ENCODE peak calls at places on chromosomes 11 and 22, in four cellular contexts. I is aorta; A is CD4-positive, CD25-positive, alpha-beta regulatory T cell; W is fibroblast of lung. P is an unnamed sample. For H3K4me1, the result is how much of the 10 kb centered on the place peaks cover.

GRCh38 chr22:50169181-50169759 is 1.3 kb upstream of the PANX2 start:
- DNase-seq in I (peak), A (no peak), W (no peak), P (no peak)

GRCh38 chr11:20156280-20156875 is 3.9 kb downstream of the DBX1 start:
- DNase-seq in I (peak), A (peak), W (no peak), P (no peak)

GRCh38 chr11:128892866-128893565 is 1.9 kb downstream of the KCNJ5 start:
- DNase-seq in I (no peak), A (no peak), W (no peak), P (no peak)

GRCh38 chr22:37178350-37179125 is 9.5 kb downstream of the C1QTNF6 start:
- DNase-seq in I (peak), A (no peak), W (peak), P (no peak)

GRCh38 chr11:15742626-15743243 is 613.6 kb downstream of the SOX6 start:
- DNase-seq in I (no peak), A (no peak), W (no peak), P (peak)

GRCh38 chr22:38657248-38657909 is 941 bp downstream of the CBY1 start:
- DNase-seq in I (no peak), A (peak), W (peak), P (peak)

GRCh38 chr11:96194571-96194970 is 148.4 kb downstream of the MAML2 start:
- DNase-seq in I (no peak), A (no peak), W (no peak), P (peak)

GRCh38 chr22:23118647-23119491 is 22.9 kb downstream of the RSPH14 start:
- DNase-seq in I (no peak), A (no peak), W (no peak), P (no peak)

GRCh38 chr11:2528301-2529050 is 83.7 kb downstream of the KCNQ1 start:
- DNase-seq in I (peak), A (no peak), W (no peak), P (no peak)

GRCh38 chr11:80451105-80451504 is 1010.3 kb upstream of the TENM4 start:
- DNase-seq in I (no peak), A (no peak), W (no peak), P (no peak)

GRCh38 chr11:34481307-34481706 is 32.3 kb downstream of the ELF5 start:
- DNase-seq in I (no peak), A (no peak), W (no peak), P (no peak)

GRCh38 chr11:134001596-134001995 is 44.8 kb upstream of the IGSF9B start:
- DNase-seq in I (no peak), A (no peak), W (no peak), P (no peak)

GRCh38 chr11:131923309-131923708 is 552.9 kb downstream of the NTM start:
- DNase-seq in I (no peak), A (no peak), W (no peak), P (no peak)

GRCh38 chr11:33475999-33476398 is 218.8 kb downstream of the HIPK3 start:
- DNase-seq in I (no peak), A (no peak), W (peak), P (peak)

GRCh38 chr11:90756617-90757016 is 533.8 kb upstream of the CHORDC1 start:
- DNase-seq in I (no peak), A (no peak), W (no peak), P (no peak)

GRCh38 chr22:47200273-47201051 is 438.0 kb downstream of the TBC1D22A start:
- DNase-seq in I (no peak), A (no peak), W (peak), P (no peak)

GRCh38 chr11:41498726-41499125 is 39.3 kb upstream of the LRRC4C start:
- DNase-seq in I (no peak), A (no peak), W (no peak), P (no peak)

GRCh38 chr11:14541180-14541579 is 21.0 kb upstream of the PSMA1 start:
- DNase-seq in I (no peak), A (no peak), W (peak), P (peak)

GRCh38 chr11:67157691-67158090 is 38.6 kb downstream of the KDM2A start:
- DNase-seq in I (no peak), A (no peak), W (no peak), P (no peak)

GRCh38 chr11:19905280-19905853 is 192.7 kb downstream of the NAV2 start:
- DNase-seq in I (no peak), A (no peak), W (peak), P (peak)

GRCh38 chr22:37077802-37078448 is 26.4 kb downstream of the KCTD17 start:
- DNase-seq in I (peak), A (peak), W (peak), P (peak)

GRCh38 chr22:31537019-31537535 is 40.7 kb downstream of the SFI1 start:
- DNase-seq in I (no peak), A (peak), W (no peak), P (no peak)

GRCh38 chr11:102144357-102145342 is 34.4 kb downstream of the YAP1 start:
- DNase-seq in I (no peak), A (no peak), W (peak), P (peak)

GRCh38 chr22:35630891-35631290 is 13.8 kb upstream of the MB start:
- DNase-seq in I (no peak), A (no peak), W (no peak), P (no peak)

GRCh38 chr22:19287076-19287724 is 4.3 kb downstream of the CLTCL1 start:
- DNase-seq in I (no peak), A (no peak), W (peak), P (no peak)

GRCh38 chr22:34105461-34106062 is 185.3 kb upstream of the LARGE1 start:
- DNase-seq in I (peak), A (peak), W (no peak), P (peak)

GRCh38 chr22:29816980-29817379 is 21.1 kb downstream of the ASCC2 start:
- DNase-seq in I (no peak), A (no peak), W (no peak), P (no peak)

GRCh38 chr22:39646614-39647210 is 76.2 kb downstream of the CACNA1I start:
- DNase-seq in I (no peak), A (no peak), W (no peak), P (no peak)

GRCh38 chr11:34631737-34632104 is 10.8 kb downstream of the EHF start:
- DNase-seq in I (no peak), A (no peak), W (no peak), P (no peak)

GRCh38 chr11:114075891-114076441 is 16.5 kb downstream of the ZBTB16 start:
- DNase-seq in I (peak), A (peak), W (peak), P (peak)

GRCh38 chr11:662689-663274 is 25.7 kb downstream of the DRD4 start:
- DNase-seq in I (peak), A (peak), W (peak), P (peak)

GRCh38 chr11:67652965-67653845 is 2.7 kb upstream of the ACY3 start:
- DNase-seq in I (no peak), A (no peak), W (no peak), P (no peak)

GRCh38 chr22:44363214-44363979 is 50.6 kb upstream of the SHISAL1 start:
- DNase-seq in I (peak), A (no peak), W (peak), P (no peak)
- H3K4me1 ChIP-seq in I (under half), A (under half), W (under half), P (under half)

GRCh38 chr11:122045181-122045586 is 70.8 kb downstream of the BLID start:
- DNase-seq in I (no peak), A (no peak), W (peak), P (no peak)

GRCh38 chr11:122046438-122046837 is 69.6 kb downstream of the BLID start:
- DNase-seq in I (peak), A (no peak), W (no peak), P (no peak)

GRCh38 chr11:122042981-122043380 is 73.0 kb downstream of the BLID start:
- DNase-seq in I (no peak), A (no peak), W (no peak), P (no peak)

GRCh38 chr11:122046846-122047245 is 69.2 kb downstream of the BLID start:
- DNase-seq in I (no peak), A (no peak), W (peak), P (no peak)

DNA sequence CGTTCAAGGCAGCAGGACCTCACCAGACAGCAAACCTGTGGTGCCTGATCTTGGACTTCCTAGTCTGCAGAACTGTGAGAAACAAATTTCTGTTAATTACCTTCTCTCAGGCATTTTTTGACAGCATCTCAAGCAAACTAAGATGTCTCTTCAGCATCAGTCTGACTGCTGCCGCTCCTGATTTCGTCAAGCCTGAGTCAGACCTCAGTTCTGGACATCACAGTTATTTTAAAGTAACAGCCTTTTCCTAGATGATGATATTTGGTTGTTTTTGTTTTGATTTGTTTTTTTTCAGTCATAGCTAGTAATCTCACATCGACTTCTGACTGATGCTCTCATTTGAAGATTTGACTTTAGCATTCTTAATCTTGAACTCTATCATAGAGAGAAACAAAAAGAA is 71.9 kb downstream of the BLID start:
- DNase-seq in I (no peak), A (no peak), W (no peak), P (no peak)
- H3K4me1 ChIP-seq in I (under half), A (under half), W (under half), P (under half)

GRCh38 chr11:65636108-65636809 is 1.6 kb upstream of the SIPA1 start:
- DNase-seq in I (no peak), A (no peak), W (no peak), P (no peak)

GRCh38 chr11:65636810-65637557 is 917 bp upstream of the SIPA1 start:
- DNase-seq in I (no peak), A (no peak), W (no peak), P (no peak)

GRCh38 chr11:65639623-65640482 is 2.0 kb downstream of the SIPA1 start:
- DNase-seq in I (no peak), A (peak), W (no peak), P (no peak)

GRCh38 chr11:65634905-65635731 is 2.8 kb upstream of the SIPA1 start:
- DNase-seq in I (no peak), A (no peak), W (no peak), P (no peak)

GRCh38 chr11:65637794-65638317 is at the start of gene SIPA1:
- DNase-seq in I (peak), A (peak), W (peak), P (peak)
- H3K4me1 ChIP-seq in I (under half), A (half or more), W (under half), P (under half)

GRCh38 chr11:118666331-118666730 is 13.1 kb downstream of the TREH start:
- DNase-seq in I (no peak), A (peak), W (no peak), P (no peak)
- H3K4me1 ChIP-seq in I (under half), A (under half), W (under half), P (under half)

GRCh38 chr22:46085831-46086576 is 64.3 kb upstream of the PPARA start:
- DNase-seq in I (peak), A (no peak), W (peak), P (no peak)
- H3K4me1 ChIP-seq in I (under half), A (under half), W (under half), P (under half)

DNA sequence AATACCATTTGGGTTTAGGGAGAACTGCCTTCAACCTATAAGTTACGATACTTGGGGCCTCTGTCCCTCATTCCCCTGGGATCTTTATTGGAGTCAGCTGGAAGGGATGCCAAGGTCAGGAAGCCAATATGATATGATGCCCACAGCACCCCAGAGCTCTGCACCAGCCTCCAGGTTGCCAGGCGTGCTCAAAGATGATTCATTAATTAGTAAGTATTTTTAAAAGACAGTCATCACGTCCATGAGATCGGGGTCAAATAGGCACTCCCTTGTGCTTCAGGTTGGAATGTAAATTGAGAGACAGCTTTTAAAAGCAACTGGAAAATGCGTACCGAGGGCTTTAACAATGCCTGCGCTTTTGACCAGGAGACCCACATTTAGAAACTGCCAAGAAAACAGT is 57.0 kb upstream of the CD5 start:
- DNase-seq in I (no peak), A (no peak), W (no peak), P (no peak)
- H3K4me1 ChIP-seq in I (under half), A (half or more), W (under half), P (under half)

GRCh38 chr11:76510060-76511047 is 65.5 kb downstream of the EMSY start:
- DNase-seq in I (no peak), A (no peak), W (no peak), P (no peak)

GRCh38 chr11:76515494-76515893 is 70.7 kb downstream of the EMSY start:
- DNase-seq in I (no peak), A (no peak), W (no peak), P (no peak)

GRCh38 chr11:76513654-76514034 is 68.8 kb downstream of the EMSY start:
- DNase-seq in I (no peak), A (no peak), W (no peak), P (no peak)

GRCh38 chr11:76512851-76513653 is 68.2 kb downstream of the EMSY start:
- DNase-seq in I (no peak), A (peak), W (peak), P (peak)
- H3K4me1 ChIP-seq in I (under half), A (under half), W (under half), P (under half)

DNA sequence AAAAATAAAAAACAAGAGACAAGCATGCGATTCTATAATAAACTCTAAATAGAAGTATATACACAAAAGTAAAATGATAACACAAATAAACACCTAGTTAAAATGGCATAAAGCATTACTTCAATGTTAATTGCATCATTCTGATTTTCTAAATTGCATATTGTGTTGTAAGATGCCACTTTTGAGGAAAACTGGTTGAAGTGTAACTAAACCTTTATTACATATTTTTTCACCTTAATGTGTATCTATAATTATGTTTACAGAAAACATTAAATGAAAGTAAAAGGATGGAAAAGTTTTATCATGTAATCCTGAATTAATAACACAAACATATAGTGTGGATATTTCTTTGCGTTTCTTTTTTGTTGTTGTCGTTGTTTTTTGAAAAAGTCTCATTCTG is 45.4 kb upstream of the TOP3B start:
- DNase-seq in I (no peak), A (no peak), W (no peak), P (no peak)
- H3K4me1 ChIP-seq in I (under half), A (under half), W (under half), P (under half)

GRCh38 chr11:120184946-120185677 is 25.7 kb upstream of the OAF start:
- DNase-seq in I (no peak), A (no peak), W (peak), P (no peak)
- H3K4me1 ChIP-seq in I (under half), A (under half), W (under half), P (under half)